ENCODE peak calls at places on chromosomes 12 and 14, in ten cellular contexts. One of them, this sample, is unnamed.

GRCh38 chr12:49165114-49165513 is 23.8 kb downstream of the TUBA1A start:
- DNase-seq in ascending aorta: no peak
- DNase-seq in esophagus squamous epithelium: no peak
- DNase-seq in breast epithelium: no peak
- DNase-seq in H1: no peak
- DNase-seq in endothelial cell: no peak
- DNase-seq in mesothelial cell of epicardium: no peak
- DNase-seq in A549: no peak
- DNase-seq in colonic mucosa: no peak
- DNase-seq in fibroblast of mammary gland: no peak
- DNase-seq in this sample: no peak

GRCh38 chr12:1629338-1630080 is 478 bp downstream of the WNT5B start:
- DNase-seq in ascending aorta: no peak
- DNase-seq in esophagus squamous epithelium: no peak
- DNase-seq in breast epithelium: no peak
- DNase-seq in H1: no peak
- DNase-seq in endothelial cell: peak
- DNase-seq in mesothelial cell of epicardium: no peak
- DNase-seq in A549: no peak
- DNase-seq in colonic mucosa: peak
- DNase-seq in fibroblast of mammary gland: peak
- DNase-seq in this sample: no peak

GRCh38 chr12:9762369-9762768 is 1.7 kb upstream of the CD69 start:
- DNase-seq in ascending aorta: no peak
- DNase-seq in esophagus squamous epithelium: no peak
- DNase-seq in breast epithelium: no peak
- DNase-seq in H1: no peak
- DNase-seq in endothelial cell: no peak
- DNase-seq in mesothelial cell of epicardium: no peak
- DNase-seq in A549: no peak
- DNase-seq in colonic mucosa: no peak
- DNase-seq in fibroblast of mammary gland: no peak
- DNase-seq in this sample: no peak

GRCh38 chr12:28851781-28852180 is 297.3 kb upstream of the FAR2 start:
- DNase-seq in ascending aorta: no peak
- DNase-seq in esophagus squamous epithelium: no peak
- DNase-seq in breast epithelium: no peak
- DNase-seq in H1: no peak
- DNase-seq in endothelial cell: no peak
- DNase-seq in mesothelial cell of epicardium: no peak
- DNase-seq in A549: no peak
- DNase-seq in colonic mucosa: no peak
- DNase-seq in fibroblast of mammary gland: no peak
- DNase-seq in this sample: no peak

GRCh38 chr14:59583755-59584154 is 7.1 kb upstream of the CCDC175 start:
- DNase-seq in ascending aorta: no peak
- DNase-seq in esophagus squamous epithelium: no peak
- DNase-seq in breast epithelium: no peak
- DNase-seq in H1: no peak
- DNase-seq in endothelial cell: no peak
- DNase-seq in mesothelial cell of epicardium: no peak
- DNase-seq in A549: no peak
- DNase-seq in colonic mucosa: no peak
- DNase-seq in fibroblast of mammary gland: peak
- DNase-seq in this sample: no peak

GRCh38 chr12:45273717-45274271 is 57.9 kb downstream of the ANO6 start:
- DNase-seq in ascending aorta: peak
- DNase-seq in esophagus squamous epithelium: no peak
- DNase-seq in breast epithelium: no peak
- DNase-seq in H1: no peak
- DNase-seq in endothelial cell: no peak
- DNase-seq in mesothelial cell of epicardium: no peak
- DNase-seq in A549: peak
- DNase-seq in colonic mucosa: no peak
- DNase-seq in fibroblast of mammary gland: peak
- DNase-seq in this sample: no peak

GRCh38 chr14:96806836-96807235 is 9.7 kb downstream of the VRK1 start:
- DNase-seq in ascending aorta: no peak
- DNase-seq in esophagus squamous epithelium: no peak
- DNase-seq in breast epithelium: no peak
- DNase-seq in H1: no peak
- DNase-seq in endothelial cell: no peak
- DNase-seq in mesothelial cell of epicardium: no peak
- DNase-seq in A549: no peak
- DNase-seq in colonic mucosa: no peak
- DNase-seq in fibroblast of mammary gland: peak
- DNase-seq in this sample: no peak

GRCh38 chr14:72495668-72496067 is 398.2 kb downstream of the DPF3 start:
- DNase-seq in ascending aorta: no peak
- DNase-seq in esophagus squamous epithelium: no peak
- DNase-seq in breast epithelium: peak
- DNase-seq in H1: no peak
- DNase-seq in endothelial cell: no peak
- DNase-seq in mesothelial cell of epicardium: no peak
- DNase-seq in A549: no peak
- DNase-seq in colonic mucosa: no peak
- DNase-seq in fibroblast of mammary gland: peak
- DNase-seq in this sample: no peak

GRCh38 chr14:39015360-39015961 is 87.6 kb downstream of the SEC23A start:
- DNase-seq in ascending aorta: no peak
- DNase-seq in esophagus squamous epithelium: no peak
- DNase-seq in breast epithelium: no peak
- DNase-seq in H1: no peak
- DNase-seq in endothelial cell: peak
- DNase-seq in mesothelial cell of epicardium: no peak
- DNase-seq in A549: peak
- DNase-seq in colonic mucosa: no peak
- DNase-seq in fibroblast of mammary gland: peak
- DNase-seq in this sample: no peak

GRCh38 chr12:5204831-5205230 is 161.2 kb downstream of the KCNA5 start:
- DNase-seq in ascending aorta: no peak
- DNase-seq in esophagus squamous epithelium: no peak
- DNase-seq in breast epithelium: no peak
- DNase-seq in H1: no peak
- DNase-seq in endothelial cell: no peak
- DNase-seq in mesothelial cell of epicardium: no peak
- DNase-seq in A549: no peak
- DNase-seq in colonic mucosa: no peak
- DNase-seq in fibroblast of mammary gland: no peak
- DNase-seq in this sample: no peak

GRCh38 chr14:90698379-90698869 is 117.8 kb downstream of the TTC7B start:
- DNase-seq in ascending aorta: no peak
- DNase-seq in esophagus squamous epithelium: no peak
- DNase-seq in breast epithelium: no peak
- DNase-seq in H1: no peak
- DNase-seq in endothelial cell: peak
- DNase-seq in mesothelial cell of epicardium: no peak
- DNase-seq in A549: no peak
- DNase-seq in colonic mucosa: no peak
- DNase-seq in fibroblast of mammary gland: peak
- DNase-seq in this sample: no peak

GRCh38 chr12:117331691-117332090 is 29.7 kb downstream of the NOS1 start:
- DNase-seq in ascending aorta: no peak
- DNase-seq in esophagus squamous epithelium: no peak
- DNase-seq in breast epithelium: no peak
- DNase-seq in H1: no peak
- DNase-seq in endothelial cell: no peak
- DNase-seq in mesothelial cell of epicardium: no peak
- DNase-seq in A549: peak
- DNase-seq in colonic mucosa: no peak
- DNase-seq in fibroblast of mammary gland: no peak
- DNase-seq in this sample: no peak

DNA sequence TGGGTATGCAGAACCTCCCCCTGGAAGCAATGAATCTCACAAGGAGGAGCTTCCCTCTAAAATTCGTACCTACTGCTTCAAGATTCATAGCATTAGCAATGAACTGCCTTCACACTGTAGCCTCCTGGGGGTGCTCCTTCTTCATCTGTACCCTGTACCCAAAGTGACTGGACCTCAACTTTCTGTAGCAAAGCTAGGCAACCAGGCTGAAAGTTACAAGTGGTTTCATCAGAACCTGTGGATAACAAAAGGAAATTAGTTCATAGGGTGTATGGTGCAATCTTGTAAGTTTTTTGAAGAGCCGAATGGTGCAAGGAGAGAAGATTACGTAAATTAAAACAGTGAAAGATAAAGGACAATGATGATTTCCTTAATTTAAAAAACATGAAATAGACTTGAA is 1541.7 kb upstream of the FLRT2 start:
- DNase-seq in ascending aorta: no peak
- DNase-seq in esophagus squamous epithelium: no peak
- DNase-seq in breast epithelium: no peak
- DNase-seq in H1: no peak
- DNase-seq in endothelial cell: no peak
- DNase-seq in mesothelial cell of epicardium: no peak
- DNase-seq in A549: no peak
- DNase-seq in colonic mucosa: no peak
- DNase-seq in fibroblast of mammary gland: no peak
- DNase-seq in this sample: no peak
- TF ChIP-seq CTCF in ascending aorta: no peak
- TF ChIP-seq CTCF in esophagus squamous epithelium: no peak
- TF ChIP-seq CTCF in breast epithelium: no peak
- TF ChIP-seq CTCF in H1: no peak
- TF ChIP-seq CTCF in endothelial cell: no peak
- TF ChIP-seq CTCF in mesothelial cell of epicardium: no peak
- TF ChIP-seq CTCF in A549: no peak
- TF ChIP-seq CTCF in colonic mucosa: no peak
- TF ChIP-seq CTCF in fibroblast of mammary gland: no peak
- TF ChIP-seq CTCF in this sample: no peak

GRCh38 chr12:92827836-92828431 is 101.2 kb downstream of the EEA1 start:
- DNase-seq in ascending aorta: no peak
- DNase-seq in esophagus squamous epithelium: no peak
- DNase-seq in breast epithelium: no peak
- DNase-seq in H1: no peak
- DNase-seq in endothelial cell: peak
- DNase-seq in mesothelial cell of epicardium: no peak
- DNase-seq in A549: peak
- DNase-seq in colonic mucosa: peak
- DNase-seq in fibroblast of mammary gland: peak
- DNase-seq in this sample: no peak
- TF ChIP-seq CTCF in ascending aorta: no peak
- TF ChIP-seq CTCF in esophagus squamous epithelium: peak
- TF ChIP-seq CTCF in breast epithelium: no peak
- TF ChIP-seq CTCF in H1: no peak
- TF ChIP-seq CTCF in endothelial cell: peak
- TF ChIP-seq CTCF in mesothelial cell of epicardium: peak
- TF ChIP-seq CTCF in A549: peak
- TF ChIP-seq CTCF in colonic mucosa: peak
- TF ChIP-seq CTCF in fibroblast of mammary gland: peak
- TF ChIP-seq CTCF in this sample: peak

GRCh38 chr12:105048315-105048714 is 35.9 kb downstream of the ALDH1L2 start:
- DNase-seq in ascending aorta: no peak
- DNase-seq in esophagus squamous epithelium: no peak
- DNase-seq in breast epithelium: no peak
- DNase-seq in H1: no peak
- DNase-seq in endothelial cell: no peak
- DNase-seq in mesothelial cell of epicardium: no peak
- DNase-seq in A549: no peak
- DNase-seq in colonic mucosa: no peak
- DNase-seq in fibroblast of mammary gland: no peak
- DNase-seq in this sample: no peak

GRCh38 chr12:105051981-105052380 is 32.3 kb downstream of the ALDH1L2 start:
- DNase-seq in ascending aorta: no peak
- DNase-seq in esophagus squamous epithelium: no peak
- DNase-seq in breast epithelium: no peak
- DNase-seq in H1: no peak
- DNase-seq in endothelial cell: no peak
- DNase-seq in mesothelial cell of epicardium: no peak
- DNase-seq in A549: no peak
- DNase-seq in colonic mucosa: no peak
- DNase-seq in fibroblast of mammary gland: no peak
- DNase-seq in this sample: no peak

GRCh38 chr12:105047303-105047702 is 37.0 kb downstream of the ALDH1L2 start:
- DNase-seq in ascending aorta: no peak
- DNase-seq in esophagus squamous epithelium: no peak
- DNase-seq in breast epithelium: no peak
- DNase-seq in H1: no peak
- DNase-seq in endothelial cell: no peak
- DNase-seq in mesothelial cell of epicardium: no peak
- DNase-seq in A549: no peak
- DNase-seq in colonic mucosa: no peak
- DNase-seq in fibroblast of mammary gland: peak
- DNase-seq in this sample: no peak

GRCh38 chr12:105057174-105057573 is 27.1 kb downstream of the ALDH1L2 start:
- DNase-seq in ascending aorta: no peak
- DNase-seq in esophagus squamous epithelium: no peak
- DNase-seq in breast epithelium: no peak
- DNase-seq in H1: no peak
- DNase-seq in endothelial cell: no peak
- DNase-seq in mesothelial cell of epicardium: no peak
- DNase-seq in A549: no peak
- DNase-seq in colonic mucosa: no peak
- DNase-seq in fibroblast of mammary gland: peak
- DNase-seq in this sample: no peak

DNA sequence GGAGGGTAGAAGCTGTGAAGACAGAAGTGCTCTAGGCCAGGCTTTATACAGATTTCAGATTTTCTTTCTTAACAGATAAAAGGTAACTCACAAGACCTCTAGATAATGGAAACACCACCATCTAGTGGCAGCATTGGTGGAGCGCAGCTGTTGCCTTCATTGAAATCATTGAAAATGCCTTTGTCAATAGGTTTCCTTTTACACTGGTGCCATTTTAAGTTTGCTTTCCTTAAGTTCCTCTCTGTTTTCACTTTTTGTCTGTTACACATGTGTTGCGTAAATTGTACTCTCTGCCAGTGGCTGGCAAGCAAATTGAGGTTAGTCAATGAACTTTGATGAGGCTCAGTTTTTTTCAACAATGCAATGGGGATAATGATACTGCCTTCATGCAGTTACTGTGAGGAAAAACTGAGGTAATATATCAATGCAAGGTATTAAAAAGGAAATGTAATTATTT is 31.1 kb downstream of the ALDH1L2 start:
- DNase-seq in ascending aorta: peak
- DNase-seq in esophagus squamous epithelium: no peak
- DNase-seq in breast epithelium: peak
- DNase-seq in H1: peak
- DNase-seq in endothelial cell: peak
- DNase-seq in mesothelial cell of epicardium: peak
- DNase-seq in A549: peak
- DNase-seq in colonic mucosa: peak
- DNase-seq in fibroblast of mammary gland: peak
- DNase-seq in this sample: peak
- TF ChIP-seq CTCF in ascending aorta: peak
- TF ChIP-seq CTCF in esophagus squamous epithelium: peak
- TF ChIP-seq CTCF in breast epithelium: peak
- TF ChIP-seq CTCF in H1: no peak
- TF ChIP-seq CTCF in endothelial cell: peak
- TF ChIP-seq CTCF in mesothelial cell of epicardium: peak
- TF ChIP-seq CTCF in A549: peak
- TF ChIP-seq CTCF in colonic mucosa: peak
- TF ChIP-seq CTCF in fibroblast of mammary gland: peak
- TF ChIP-seq CTCF in this sample: peak

DNA sequence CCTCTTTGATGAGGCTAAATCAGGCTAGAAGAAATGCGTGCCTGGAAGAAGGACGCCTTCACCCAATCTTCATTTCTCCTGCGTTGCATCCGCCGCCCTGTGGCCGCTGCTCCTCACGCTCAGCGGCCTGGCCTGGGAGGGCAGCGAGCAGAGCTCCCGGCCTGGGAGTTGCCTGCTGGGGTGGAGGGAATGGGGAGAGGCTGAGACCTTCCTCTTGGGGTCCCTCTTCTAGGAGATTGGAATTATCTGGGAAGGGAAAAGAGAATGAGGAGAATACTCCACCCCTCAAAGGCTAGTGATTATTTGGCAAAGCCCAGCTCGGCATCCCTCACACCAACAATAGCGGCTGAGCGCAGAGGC is 2.4 kb upstream of the HOXC12 start:
- DNase-seq in ascending aorta: no peak
- DNase-seq in esophagus squamous epithelium: no peak
- DNase-seq in breast epithelium: no peak
- DNase-seq in H1: no peak
- DNase-seq in endothelial cell: no peak
- DNase-seq in mesothelial cell of epicardium: no peak
- DNase-seq in A549: no peak
- DNase-seq in colonic mucosa: no peak
- DNase-seq in fibroblast of mammary gland: no peak
- DNase-seq in this sample: no peak
- TF ChIP-seq CTCF in ascending aorta: no peak
- TF ChIP-seq CTCF in esophagus squamous epithelium: no peak
- TF ChIP-seq CTCF in breast epithelium: no peak
- TF ChIP-seq CTCF in H1: peak
- TF ChIP-seq CTCF in endothelial cell: no peak
- TF ChIP-seq CTCF in mesothelial cell of epicardium: no peak
- TF ChIP-seq CTCF in A549: no peak
- TF ChIP-seq CTCF in colonic mucosa: no peak
- TF ChIP-seq CTCF in fibroblast of mammary gland: no peak
- TF ChIP-seq CTCF in this sample: peak

This sample was measured in type B pancreatic cell.